ENCODE peak calls at places on chromosomes 2 and 18, in four cellular contexts. H is CD4-positive, alpha-beta memory T cell; I is OCI-LY7; D is right cardiac atrium. O is an unnamed sample.

GRCh38 chr2:33412920-33413319 is 63.5 kb upstream of the RASGRP3 start:
- DNase-seq in D (no peak), I (no peak), H (no peak), O (no peak)

GRCh38 chr2:238160206-238161129 is 1.7 kb downstream of the ERFE start:
- DNase-seq in D (peak; percentile 67), H (no peak), I (peak; percentile 74), O (peak; percentile 68)

GRCh38 chr2:129237966-129238725 is 741.3 kb upstream of the RAB6C start:
- DNase-seq in D (no peak), I (no peak), H (no peak), O (no peak)

GRCh38 chr18:22539045-22539444 is 121.3 kb upstream of the CTAGE1 start:
- DNase-seq in H (no peak), I (no peak), D (peak; percentile 91), O (no peak)

GRCh38 chr2:238791345-238791744 is 56.5 kb upstream of the TWIST2 start:
- DNase-seq in I (no peak), D (no peak), H (no peak), O (no peak)

GRCh38 chr2:18991177-18992168 is 366.9 kb downstream of the OSR1 start:
- DNase-seq in H (no peak), D (peak; percentile 83), I (no peak), O (no peak)

GRCh38 chr2:185643434-185643833 is 95.2 kb upstream of the FSIP2 start:
- DNase-seq in I (no peak), D (no peak), H (no peak), O (no peak)

GRCh38 chr2:856041-856440 is 94.6 kb upstream of the SNTG2 start:
- DNase-seq in H (no peak), I (no peak), D (no peak), O (no peak)

GRCh38 chr18:56307771-56308170 is 330.6 kb downstream of the TXNL1 start:
- DNase-seq in D (no peak), H (no peak), I (no peak), O (no peak)

GRCh38 chr2:149058936-149059335 is 20.4 kb downstream of the LYPD6B start:
- DNase-seq in I (no peak), D (no peak), H (no peak), O (no peak)

GRCh38 chr18:24995738-24996137 is 356.2 kb downstream of the ZNF521 start:
- DNase-seq in I (no peak), H (no peak), D (no peak), O (no peak)

GRCh38 chr18:2924920-2925319 is 78.1 kb downstream of the EMILIN2 start:
- DNase-seq in I (no peak), H (no peak), D (no peak), O (no peak)

GRCh38 chr2:85288244-85288725 is 39.5 kb downstream of the TGOLN2 start:
- DNase-seq in I (no peak), D (no peak), H (no peak), O (no peak)

GRCh38 chr2:51812138-51812866 is 780.4 kb upstream of the NRXN1 start:
- DNase-seq in I (no peak), D (no peak), H (no peak), O (no peak)

GRCh38 chr2:224147174-224147573 is 108.1 kb upstream of the SERPINE2 start:
- DNase-seq in I (no peak), D (no peak), H (no peak), O (no peak)

GRCh38 chr2:179218848-179219594 is 45.6 kb downstream of the SESTD1 start:
- DNase-seq in H (peak; percentile 17), D (peak; percentile 89), I (peak; percentile 66), O (peak; percentile 27)

GRCh38 chr2:66495788-66496640 is 61.1 kb downstream of the MEIS1 start:
- DNase-seq in D (peak; percentile 68), I (no peak), H (no peak), O (no peak)

GRCh38 chr2:128314026-128314347 is 4.7 kb downstream of the HS6ST1 start:
- DNase-seq in D (no peak), H (no peak), I (no peak), O (no peak)

GRCh38 chr2:65064728-65065552 is 8.7 kb downstream of the CEP68 start:
- DNase-seq in H (peak; percentile 55), I (peak; percentile 88), D (peak; percentile 89), O (peak; percentile 30)

GRCh38 chr2:227153766-227154486 is 10.1 kb downstream of the COL4A4 start:
- DNase-seq in H (no peak), I (no peak), D (peak; percentile 89), O (no peak)

GRCh38 chr2:182463760-182464159 is 36.9 kb upstream of the PDE1A start:
- DNase-seq in D (peak; percentile 37), I (no peak), H (no peak), O (no peak)

GRCh38 chr2:2756886-2757285 is 425.8 kb upstream of the MYT1L start:
- DNase-seq in I (no peak), D (no peak), H (no peak), O (no peak)

GRCh38 chr2:97936199-97936598 is 59.5 kb downstream of the TMEM131 start:
- DNase-seq in D (no peak), H (no peak), I (peak; percentile 93), O (no peak)
- H3K4me1 ChIP-seq in D (peaks cover 7% of the 10 kb centered on the region), H (peaks cover 30% of the 10 kb centered on the region), I (peaks cover 68% of the 10 kb centered on the region), O (no peaks in the 10 kb centered on the region)

GRCh38 chr18:63195410-63196159 is 124.0 kb downstream of the BCL2 start:
- DNase-seq in D (no peak), H (no peak), I (no peak), O (no peak)

GRCh38 chr18:63198868-63199742 is 120.5 kb downstream of the BCL2 start:
- DNase-seq in D (no peak), H (no peak), I (no peak), O (no peak)

GRCh38 chr18:63199743-63200241 is 119.8 kb downstream of the BCL2 start:
- DNase-seq in H (peak; percentile 66), D (no peak), I (no peak), O (no peak)

GRCh38 chr18:63197246-63197791 is 122.2 kb downstream of the BCL2 start:
- DNase-seq in I (peak; percentile 7), D (no peak), H (no peak), O (no peak)

DNA sequence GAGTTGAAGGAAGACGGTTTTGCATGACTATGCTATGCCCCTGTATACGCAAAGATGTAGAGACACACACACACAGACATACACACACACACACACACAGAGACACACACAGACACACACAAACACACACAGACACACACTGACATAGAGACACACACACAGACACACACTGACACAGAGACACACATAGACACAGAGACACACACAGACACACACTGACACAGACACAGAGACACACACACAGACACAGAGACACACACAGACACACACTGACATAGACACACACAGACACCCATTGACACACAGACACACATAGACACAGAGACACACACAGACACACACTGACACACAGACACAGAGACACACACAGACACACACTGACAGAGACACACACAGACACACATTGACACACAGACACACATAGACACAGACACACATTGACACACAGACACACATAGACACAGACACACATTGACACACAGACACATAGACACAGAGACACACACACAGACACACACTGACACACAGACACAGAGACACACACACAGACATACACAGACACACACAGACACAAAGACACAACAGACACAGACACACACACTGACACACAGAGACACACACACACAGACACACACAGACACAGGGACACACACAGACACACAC is 121.3 kb downstream of the BCL2 start:
- DNase-seq in D (no peak), I (no peak), H (no peak), O (no peak)
- H3K4me3 ChIP-seq in D (no peak overlapping the region), I (no peak overlapping the region), H (peak overlapping the region; percentile 65), O (no peak overlapping the region)

DNA sequence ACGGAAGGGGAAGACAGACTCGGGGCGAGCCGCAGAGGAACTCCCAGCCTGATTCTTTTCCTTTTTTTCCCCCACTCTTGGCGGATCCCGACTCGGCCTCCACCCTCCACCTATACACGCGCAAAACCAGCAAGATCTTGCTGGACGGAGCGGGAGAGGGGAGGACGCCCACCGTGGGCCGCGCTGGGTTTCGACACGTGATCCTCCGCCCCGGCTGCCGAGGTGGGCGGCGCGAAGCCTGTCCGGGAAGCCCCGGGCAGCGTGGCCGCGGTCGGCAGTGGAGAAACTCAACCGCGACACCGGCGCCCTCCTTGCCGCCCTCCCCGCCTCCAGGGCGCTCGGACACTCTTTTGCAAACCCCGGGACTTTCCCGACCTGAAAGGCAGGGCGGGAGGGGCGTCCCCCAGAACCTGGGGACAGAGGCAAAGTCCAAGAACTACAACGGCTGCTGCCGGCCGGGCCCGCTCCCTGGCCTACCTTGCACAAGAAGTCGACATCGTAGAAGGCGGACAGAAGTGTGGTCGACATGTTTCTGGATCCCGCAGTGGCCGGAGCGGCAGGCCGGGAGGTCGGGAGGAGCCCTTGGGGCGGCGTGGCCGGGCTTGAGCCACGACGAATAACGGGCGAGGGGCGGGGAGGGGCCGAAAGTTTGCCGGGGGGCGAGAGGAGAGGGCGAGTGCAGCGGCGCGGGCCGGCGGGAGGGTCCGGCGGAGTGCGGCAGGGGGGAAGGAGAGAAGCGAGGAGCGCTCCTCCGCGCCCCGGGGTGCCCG is 433 bp downstream of the ZFP36L2 start:
- DNase-seq in H (no peak), I (peak; percentile 68), D (peak; percentile 89), O (peak; percentile 71)
- H3K4me1 ChIP-seq in H (peaks cover 32% of the 10 kb centered on the region), I (peaks cover 71% of the 10 kb centered on the region), D (peaks cover 6% of the 10 kb centered on the region), O (peaks cover 7% of the 10 kb centered on the region)

GRCh38 chr18:58481321-58482180 is 147.3 kb downstream of the ALPK2 start:
- DNase-seq in I (no peak), H (no peak), D (no peak), O (no peak)
- H3K4me3 ChIP-seq in I (no peak overlapping the region), H (no peak overlapping the region), D (no peak overlapping the region), O (no peak overlapping the region)

GRCh38 chr2:147450661-147451060 is 394.2 kb upstream of the ACVR2A start:
- DNase-seq in H (no peak), I (no peak), D (no peak), O (no peak)
- H3K4me1 ChIP-seq in H (peaks cover 21% of the 10 kb centered on the region), I (no peaks in the 10 kb centered on the region), D (peaks cover 1% of the 10 kb centered on the region), O (no peaks in the 10 kb centered on the region)

DNA sequence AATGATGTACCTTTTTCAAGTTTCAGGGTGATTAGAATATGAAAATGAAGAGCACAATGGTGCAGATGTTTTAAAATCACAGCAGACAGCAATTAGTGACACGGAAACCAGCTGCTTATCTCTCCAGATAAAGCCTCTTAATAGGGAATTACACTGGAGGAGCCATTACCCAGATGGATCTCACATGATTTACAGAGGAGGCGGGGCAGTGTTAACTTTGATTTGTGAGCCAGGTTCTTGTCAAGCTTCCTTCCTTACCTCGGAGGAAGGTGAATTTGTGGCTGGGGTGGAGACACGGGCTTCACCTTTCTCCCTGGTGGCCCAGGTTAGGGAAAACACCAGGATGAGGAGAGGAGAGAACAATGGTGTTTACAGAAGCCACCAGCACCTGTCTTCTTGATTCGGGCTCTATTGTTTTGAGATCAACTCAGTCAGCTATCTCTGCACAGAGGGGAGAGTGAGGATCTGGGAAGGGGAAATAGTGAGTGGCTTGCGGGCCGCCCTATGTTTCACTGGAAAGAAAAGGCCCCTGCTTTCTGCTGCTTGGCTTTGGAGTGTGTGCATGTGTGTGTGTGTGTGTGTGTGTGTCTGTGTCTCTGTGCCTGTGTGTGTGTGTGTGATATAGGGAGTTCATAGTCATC is 257.8 kb downstream of the SETBP1 start:
- DNase-seq in D (no peak), H (no peak), I (no peak), O (peak; percentile 25)
- H3K4me3 ChIP-seq in D (no peak overlapping the region), H (no peak overlapping the region), I (no peak overlapping the region), O (peak overlapping the region; percentile 42)

GRCh38 chr2:120937736-120938131 is 202.1 kb downstream of the GLI2 start:
- DNase-seq in H (no peak), I (no peak), D (peak; percentile 82), O (no peak)
- H3K4me1 ChIP-seq in H (no peaks in the 10 kb centered on the region), I (no peaks in the 10 kb centered on the region), D (peaks cover 8% of the 10 kb centered on the region), O (peaks cover 37% of the 10 kb centered on the region)

GRCh38 chr2:176178271-176178806 is 10.1 kb upstream of the HOXD1 start:
- DNase-seq in I (no peak), H (no peak), D (no peak), O (no peak)
- H3K4me3 ChIP-seq in I (no peak overlapping the region), H (no peak overlapping the region), D (peak overlapping the region; percentile 8), O (no peak overlapping the region)

O was measured in BE2C.